ENCODE peak calls at places on chromosomes 5 and 9, in six cellular contexts. One of them, this sample, is unnamed.

GRCh38 chr9:136086213-136086881 is 8.7 kb downstream of the NACC2 start:
- DNase-seq in AG04450: no peak
- DNase-seq in stomach: no peak
- DNase-seq in GM12878: no peak
- DNase-seq in endothelial cell: no peak
- DNase-seq in HCT116: no peak
- DNase-seq in this sample: no peak

GRCh38 chr9:106962105-106962504 is 99.1 kb downstream of the ZNF462 start:
- DNase-seq in stomach: no peak
- DNase-seq in endothelial cell: no peak
- DNase-seq in GM12878: no peak
- DNase-seq in HCT116: no peak
- DNase-seq in AG04450: no peak
- DNase-seq in this sample: no peak

GRCh38 chr5:42718591-42718990 is 38.0 kb upstream of the CCDC152 start:
- DNase-seq in AG04450: no peak
- DNase-seq in stomach: no peak
- DNase-seq in HCT116: no peak
- DNase-seq in endothelial cell: no peak
- DNase-seq in GM12878: peak
- DNase-seq in this sample: no peak

GRCh38 chr9:97518909-97519307 is 17.4 kb downstream of the TMOD1 start:
- DNase-seq in endothelial cell: no peak
- DNase-seq in AG04450: peak
- DNase-seq in GM12878: no peak
- DNase-seq in HCT116: no peak
- DNase-seq in stomach: peak
- DNase-seq in this sample: no peak

GRCh38 chr9:122991370-122991830 is 42.1 kb upstream of the GPR21 start:
- DNase-seq in AG04450: peak
- DNase-seq in HCT116: peak
- DNase-seq in endothelial cell: no peak
- DNase-seq in stomach: no peak
- DNase-seq in GM12878: peak
- DNase-seq in this sample: no peak

GRCh38 chr5:150134198-150134588 is 21.5 kb downstream of the PDGFRB start:
- DNase-seq in stomach: no peak
- DNase-seq in AG04450: no peak
- DNase-seq in GM12878: no peak
- DNase-seq in HCT116: no peak
- DNase-seq in endothelial cell: no peak
- DNase-seq in this sample: no peak

GRCh38 chr5:93995126-93995621 is 253.8 kb upstream of the POU5F2 start:
- DNase-seq in HCT116: no peak
- DNase-seq in GM12878: peak
- DNase-seq in stomach: no peak
- DNase-seq in AG04450: no peak
- DNase-seq in endothelial cell: no peak
- DNase-seq in this sample: no peak

GRCh38 chr5:158921441-158922262 is 178.1 kb downstream of the EBF1 start:
- DNase-seq in GM12878: peak
- DNase-seq in endothelial cell: no peak
- DNase-seq in AG04450: no peak
- DNase-seq in stomach: no peak
- DNase-seq in HCT116: no peak
- DNase-seq in this sample: no peak

GRCh38 chr9:129995409-129996160 is 47.4 kb downstream of the FNBP1 start:
- DNase-seq in stomach: no peak
- DNase-seq in HCT116: no peak
- DNase-seq in endothelial cell: no peak
- DNase-seq in GM12878: no peak
- DNase-seq in AG04450: no peak
- DNase-seq in this sample: no peak

GRCh38 chr5:143923634-143924265 is 111.8 kb downstream of the HMHB1 start:
- DNase-seq in AG04450: no peak
- DNase-seq in stomach: no peak
- DNase-seq in GM12878: no peak
- DNase-seq in HCT116: no peak
- DNase-seq in endothelial cell: no peak
- DNase-seq in this sample: no peak

GRCh38 chr5:62283856-62284255 is 22.1 kb upstream of the KIF2A start:
- DNase-seq in AG04450: no peak
- DNase-seq in endothelial cell: no peak
- DNase-seq in HCT116: no peak
- DNase-seq in GM12878: no peak
- DNase-seq in stomach: no peak
- DNase-seq in this sample: no peak

GRCh38 chr5:142017832-142018427 is 5.1 kb upstream of the GNPDA1 start:
- DNase-seq in stomach: no peak
- DNase-seq in endothelial cell: no peak
- DNase-seq in AG04450: no peak
- DNase-seq in GM12878: peak
- DNase-seq in HCT116: no peak
- DNase-seq in this sample: no peak

GRCh38 chr9:130073373-130073772 is 19.7 kb downstream of the GPR107 start:
- DNase-seq in AG04450: no peak
- DNase-seq in GM12878: no peak
- DNase-seq in HCT116: no peak
- DNase-seq in endothelial cell: peak
- DNase-seq in stomach: no peak
- DNase-seq in this sample: no peak

GRCh38 chr9:89929721-89930480 is 325.1 kb downstream of the GADD45G start:
- DNase-seq in AG04450: no peak
- DNase-seq in endothelial cell: peak
- DNase-seq in HCT116: no peak
- DNase-seq in GM12878: no peak
- DNase-seq in stomach: no peak
- DNase-seq in this sample: no peak

GRCh38 chr9:87336914-87337333 is 160.7 kb upstream of the DAPK1 start:
- DNase-seq in GM12878: peak
- DNase-seq in HCT116: peak
- DNase-seq in stomach: peak
- DNase-seq in endothelial cell: no peak
- DNase-seq in AG04450: peak
- DNase-seq in this sample: no peak

GRCh38 chr5:65305913-65306312 is 175.8 kb downstream of the ADAMTS6 start:
- DNase-seq in AG04450: peak
- DNase-seq in HCT116: no peak
- DNase-seq in GM12878: no peak
- DNase-seq in stomach: no peak
- DNase-seq in endothelial cell: no peak
- DNase-seq in this sample: no peak

GRCh38 chr5:171386861-171387254 is 791 bp upstream of the NPM1 start:
- DNase-seq in stomach: no peak
- DNase-seq in GM12878: no peak
- DNase-seq in AG04450: no peak
- DNase-seq in HCT116: no peak
- DNase-seq in endothelial cell: no peak
- DNase-seq in this sample: no peak

GRCh38 chr5:155728146-155728856 is 598.7 kb upstream of the SGCD start:
- DNase-seq in endothelial cell: peak
- DNase-seq in HCT116: no peak
- DNase-seq in GM12878: no peak
- DNase-seq in stomach: peak
- DNase-seq in AG04450: no peak
- DNase-seq in this sample: no peak

GRCh38 chr5:175484322-175484721 is 6.0 kb downstream of the SFXN1 start:
- DNase-seq in HCT116: no peak
- DNase-seq in GM12878: no peak
- DNase-seq in endothelial cell: no peak
- DNase-seq in AG04450: no peak
- DNase-seq in stomach: no peak
- DNase-seq in this sample: no peak

GRCh38 chr5:73299017-73299630 is 126.1 kb downstream of the TMEM174 start:
- DNase-seq in HCT116: no peak
- DNase-seq in endothelial cell: peak
- DNase-seq in stomach: no peak
- DNase-seq in GM12878: no peak
- DNase-seq in AG04450: no peak
- DNase-seq in this sample: no peak

GRCh38 chr5:107548477-107548876 is 122.3 kb downstream of the EFNA5 start:
- DNase-seq in stomach: no peak
- DNase-seq in GM12878: no peak
- DNase-seq in endothelial cell: no peak
- DNase-seq in HCT116: no peak
- DNase-seq in AG04450: no peak
- DNase-seq in this sample: no peak

GRCh38 chr9:34203275-34204010 is 24.6 kb downstream of the UBAP1 start:
- DNase-seq in GM12878: no peak
- DNase-seq in endothelial cell: no peak
- DNase-seq in AG04450: no peak
- DNase-seq in stomach: no peak
- DNase-seq in HCT116: no peak
- DNase-seq in this sample: no peak

GRCh38 chr5:17058438-17058837 is 122.3 kb upstream of the MYO10 start:
- DNase-seq in HCT116: no peak
- DNase-seq in stomach: no peak
- DNase-seq in GM12878: no peak
- DNase-seq in AG04450: no peak
- DNase-seq in endothelial cell: no peak
- DNase-seq in this sample: no peak

GRCh38 chr5:151007430-151008123 is 12.8 kb upstream of the GPX3 start:
- DNase-seq in endothelial cell: no peak
- DNase-seq in AG04450: no peak
- DNase-seq in HCT116: no peak
- DNase-seq in GM12878: no peak
- DNase-seq in stomach: no peak
- DNase-seq in this sample: no peak

DNA sequence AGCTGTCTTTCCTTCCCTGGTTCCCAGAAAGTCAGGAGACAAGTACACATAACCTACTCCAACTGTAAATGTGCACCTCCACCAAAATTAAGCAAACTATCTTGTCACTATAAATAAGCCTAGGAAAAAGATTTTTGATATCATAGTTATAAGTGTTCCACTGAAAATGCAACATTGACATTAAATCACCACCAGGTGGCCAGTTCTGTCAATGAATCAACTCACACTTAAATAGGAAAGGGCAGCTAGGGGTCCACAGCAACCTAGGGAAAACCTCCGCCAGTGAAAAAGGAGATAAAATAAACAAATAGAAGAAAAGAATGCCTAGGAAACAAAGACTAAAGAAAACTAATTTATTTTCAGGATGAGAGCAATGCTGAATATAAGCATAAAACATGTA is 243.0 kb upstream of the PTPRD start:
- DNase-seq in AG04450: no peak
- DNase-seq in endothelial cell: peak
- DNase-seq in GM12878: no peak
- DNase-seq in HCT116: no peak
- DNase-seq in stomach: no peak
- DNase-seq in this sample: no peak
- TF ChIP-seq CTCF in AG04450: no peak
- TF ChIP-seq CTCF in endothelial cell: peak
- TF ChIP-seq CTCF in GM12878: no peak
- TF ChIP-seq CTCF in HCT116: no peak
- TF ChIP-seq CTCF in stomach: peak
- TF ChIP-seq CTCF in this sample: no peak

GRCh38 chr5:39570418-39571027 is 145.7 kb upstream of the DAB2 start:
- DNase-seq in AG04450: no peak
- DNase-seq in stomach: no peak
- DNase-seq in endothelial cell: no peak
- DNase-seq in GM12878: no peak
- DNase-seq in HCT116: peak
- DNase-seq in this sample: no peak
- TF ChIP-seq CTCF in AG04450: peak
- TF ChIP-seq CTCF in stomach: peak
- TF ChIP-seq CTCF in endothelial cell: peak
- TF ChIP-seq CTCF in GM12878: peak
- TF ChIP-seq CTCF in HCT116: peak
- TF ChIP-seq CTCF in this sample: peak

DNA sequence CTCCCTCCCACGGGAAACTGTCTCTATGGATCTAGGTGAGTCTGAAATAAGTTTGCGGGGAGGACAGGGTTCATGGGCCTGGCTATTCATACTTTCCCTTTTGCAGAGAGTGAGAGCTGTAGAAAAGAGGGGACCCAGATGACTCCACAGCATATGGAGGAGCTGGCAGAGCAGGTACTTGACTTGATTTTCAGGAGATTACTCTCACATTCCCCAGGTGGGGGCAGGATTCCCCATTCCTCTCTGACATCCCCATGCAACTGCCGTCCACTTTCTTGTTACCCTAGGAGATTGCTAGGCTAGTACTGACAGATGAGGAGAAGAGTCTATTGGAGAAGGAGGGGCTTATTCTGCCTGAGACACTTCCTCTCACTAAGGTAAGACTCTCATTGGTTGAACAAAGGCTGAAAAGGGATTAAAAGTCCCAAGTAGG is 659 bp downstream of the CREB3 start:
- DNase-seq in AG04450: no peak
- DNase-seq in GM12878: no peak
- DNase-seq in endothelial cell: peak
- DNase-seq in HCT116: peak
- DNase-seq in stomach: no peak
- DNase-seq in this sample: no peak
- TF ChIP-seq CTCF in AG04450: no peak
- TF ChIP-seq CTCF in GM12878: peak
- TF ChIP-seq CTCF in endothelial cell: no peak
- TF ChIP-seq CTCF in HCT116: peak
- TF ChIP-seq CTCF in stomach: no peak
- TF ChIP-seq CTCF in this sample: no peak

DNA sequence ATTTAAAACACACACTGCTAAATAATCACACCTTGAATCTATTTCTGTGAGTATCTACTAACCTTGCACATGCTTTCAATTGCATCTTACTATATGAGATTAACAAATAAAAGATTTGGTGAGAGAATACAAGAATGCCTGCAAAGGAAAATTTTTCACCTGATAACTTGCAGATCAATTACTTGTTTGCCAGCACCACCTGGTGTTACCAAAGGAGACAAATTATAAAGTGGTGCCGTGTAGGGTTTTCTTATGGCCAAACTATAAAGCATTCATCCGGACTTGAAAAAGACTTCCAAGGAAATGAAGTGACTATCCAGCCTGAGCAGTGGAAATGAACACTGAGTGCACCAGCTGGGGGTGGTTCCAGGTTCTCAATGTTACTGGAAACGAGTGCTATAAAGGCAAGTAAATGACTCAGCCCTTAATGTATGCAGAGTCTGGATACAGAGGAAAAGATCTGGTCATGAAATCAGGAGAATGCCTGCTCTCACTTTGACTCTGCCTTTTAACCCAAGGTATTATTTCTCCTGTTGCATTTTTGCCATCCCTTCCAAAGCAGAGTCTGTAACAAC is 113.2 kb downstream of the DNAH5 start:
- DNase-seq in AG04450: peak
- DNase-seq in endothelial cell: no peak
- DNase-seq in stomach: no peak
- DNase-seq in GM12878: no peak
- DNase-seq in HCT116: no peak
- DNase-seq in this sample: no peak
- TF ChIP-seq CTCF in AG04450: no peak
- TF ChIP-seq CTCF in endothelial cell: no peak
- TF ChIP-seq CTCF in stomach: no peak
- TF ChIP-seq CTCF in GM12878: peak
- TF ChIP-seq CTCF in HCT116: peak
- TF ChIP-seq CTCF in this sample: no peak

DNA sequence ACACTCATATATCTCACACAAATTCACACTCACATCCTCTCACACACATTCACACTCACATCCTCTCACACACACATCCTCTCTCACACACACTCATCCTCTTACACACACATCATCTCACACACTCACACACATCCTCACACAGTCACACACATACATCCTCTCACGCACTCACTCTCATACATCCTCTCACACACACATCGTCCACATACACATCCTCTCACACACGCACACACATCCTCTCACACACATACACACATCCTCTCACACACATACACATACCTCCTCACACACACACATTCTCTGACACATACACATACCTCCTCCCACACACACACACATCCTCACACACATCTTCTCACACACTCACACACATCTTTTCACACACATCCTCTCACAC is 129.1 kb upstream of the SLC30A5 start:
- DNase-seq in AG04450: no peak
- DNase-seq in GM12878: no peak
- DNase-seq in endothelial cell: no peak
- DNase-seq in stomach: no peak
- DNase-seq in HCT116: no peak
- DNase-seq in this sample: no peak
- TF ChIP-seq CTCF in AG04450: no peak
- TF ChIP-seq CTCF in GM12878: no peak
- TF ChIP-seq CTCF in endothelial cell: no peak
- TF ChIP-seq CTCF in stomach: no peak
- TF ChIP-seq CTCF in HCT116: no peak
- TF ChIP-seq CTCF in this sample: no peak